ENCODE peak calls at places on chromosomes 2 and 18, in five cellular contexts. B is stomach, K is psoas muscle, G is cardiac muscle cell, M is HCT116. Q is an unnamed sample. For H3K4me1, the result is how much of the 10 kb centered on the place peaks cover.

GRCh38 chr2:133054297-133054696 is 384.3 kb upstream of the LYPD1 start:
- DNase-seq in G (no peak), K (no peak), B (no peak), M (no peak), Q (no peak)

GRCh38 chr2:187915810-187916209 is 361.6 kb upstream of the TFPI start:
- DNase-seq in G (no peak), B (no peak), M (no peak), K (no peak), Q (no peak)

GRCh38 chr2:239275871-239276812 is 124.7 kb downstream of the HDAC4 start:
- DNase-seq in M (no peak), K (peak), G (peak), B (peak), Q (peak)

GRCh38 chr2:58762176-58762781 is 521.2 kb upstream of the FANCL start:
- DNase-seq in M (peak), B (peak), K (no peak), G (peak), Q (peak)

GRCh38 chr2:3344897-3345296 is 32.7 kb downstream of the EIPR1 start:
- DNase-seq in K (no peak), M (no peak), B (no peak), G (no peak), Q (no peak)

GRCh38 chr2:234633581-234634230 is 136.8 kb upstream of the ARL4C start:
- DNase-seq in K (no peak), G (no peak), M (no peak), B (no peak), Q (no peak)

GRCh38 chr18:29083545-29083944 is 906.6 kb upstream of the CDH2 start:
- DNase-seq in K (no peak), B (no peak), G (peak), M (no peak), Q (no peak)

GRCh38 chr18:30689216-30689615 is 353.3 kb downstream of the DSC3 start:
- DNase-seq in G (no peak), M (no peak), K (no peak), B (no peak), Q (no peak)

GRCh38 chr18:435940-436339 is 64.6 kb downstream of the COLEC12 start:
- DNase-seq in M (no peak), K (no peak), B (no peak), G (no peak), Q (no peak)

GRCh38 chr18:58402247-58402646 is 226.6 kb downstream of the ALPK2 start:
- DNase-seq in G (no peak), K (no peak), B (no peak), M (no peak), Q (peak)

GRCh38 chr2:20065885-20066602 is 14.6 kb upstream of the LAPTM4A start:
- DNase-seq in K (peak), G (peak), M (no peak), B (peak), Q (peak)

GRCh38 chr2:75558786-75559428 is 1.8 kb downstream of the EVA1A start:
- DNase-seq in K (no peak), B (no peak), M (no peak), G (peak), Q (no peak)

GRCh38 chr2:135962401-135963138 is 22.9 kb downstream of the DARS1 start:
- DNase-seq in G (no peak), M (no peak), B (no peak), K (no peak), Q (no peak)

GRCh38 chr2:45643095-45643494 is 8.4 kb upstream of the PRKCE start:
- DNase-seq in B (no peak), K (no peak), G (no peak), M (no peak), Q (no peak)

GRCh38 chr2:168135630-168136029 is 111.8 kb downstream of the STK39 start:
- DNase-seq in G (no peak), K (no peak), M (no peak), B (no peak), Q (no peak)

GRCh38 chr2:37871453-37872191 is 53.5 kb upstream of the RMDN2 start:
- DNase-seq in B (no peak), M (no peak), G (peak), K (no peak), Q (no peak)

GRCh38 chr2:127672341-127673303 is 2.7 kb downstream of the LIMS2 start:
- DNase-seq in G (no peak), B (peak), M (no peak), K (peak), Q (no peak)

GRCh38 chr2:176297737-176298136 is 28.5 kb downstream of the MTX2 start:
- DNase-seq in G (no peak), K (no peak), M (no peak), B (no peak), Q (no peak)

GRCh38 chr2:189570565-189570964 is 10.0 kb downstream of the SLC40A1 start:
- DNase-seq in M (no peak), K (no peak), G (peak), B (no peak), Q (no peak)

GRCh38 chr2:112254466-112255240 is at the start of gene ZC3H8:
- DNase-seq in K (peak), M (peak), G (peak), B (peak), Q (peak)

GRCh38 chr2:104447831-104448434 is 406.0 kb upstream of the POU3F3 start:
- DNase-seq in M (no peak), G (no peak), B (no peak), K (no peak), Q (no peak)

GRCh38 chr18:3664563-3665178 is 214.7 kb downstream of the TGIF1 start:
- DNase-seq in K (no peak), B (no peak), G (peak), M (no peak), Q (no peak)

GRCh38 chr2:128472789-128473174 is 154.1 kb upstream of the HS6ST1 start:
- DNase-seq in M (no peak), B (no peak), K (no peak), G (peak), Q (no peak)

GRCh38 chr2:232389327-232389726 is 10.8 kb downstream of the ALPP start:
- DNase-seq in B (no peak), K (no peak), M (no peak), G (peak), Q (no peak)

GRCh38 chr2:217707116-217707742 is 295.6 kb downstream of the TNS1 start:
- DNase-seq in M (no peak), B (no peak), G (no peak), K (peak), Q (no peak)

GRCh38 chr2:172480301-172481218 is 53.2 kb downstream of the ITGA6 start:
- DNase-seq in G (peak), K (peak), B (no peak), M (no peak), Q (no peak)

GRCh38 chr2:68043719-68044498 is 18.9 kb downstream of the C1D start:
- DNase-seq in B (no peak), M (no peak), K (no peak), G (no peak), Q (no peak)

GRCh38 chr2:128486640-128487375 is 168.1 kb upstream of the HS6ST1 start:
- DNase-seq in K (no peak), M (no peak), B (no peak), G (no peak), Q (no peak)

GRCh38 chr2:241412144-241412543 is 56.1 kb downstream of the FARP2 start:
- DNase-seq in M (peak), B (no peak), K (no peak), G (peak), Q (no peak)

GRCh38 chr2:136359121-136359965 is 241.4 kb upstream of the CXCR4 start:
- DNase-seq in K (no peak), G (no peak), B (no peak), M (no peak), Q (no peak)

GRCh38 chr18:59792353-59792752 is 95.1 kb upstream of the CCBE1 start:
- DNase-seq in M (no peak), B (no peak), K (no peak), G (no peak), Q (no peak)

GRCh38 chr2:172098650-172099471 is 3.8 kb downstream of the DLX2 start:
- DNase-seq in K (peak), B (no peak), M (no peak), G (peak), Q (peak)

GRCh38 chr18:3823073-3823472 is 373.1 kb downstream of the TGIF1 start:
- DNase-seq in K (no peak), M (no peak), G (no peak), B (no peak), Q (no peak)

GRCh38 chr18:41265047-41265446 is 690.0 kb upstream of the PIK3C3 start:
- DNase-seq in B (no peak), K (no peak), G (peak), M (no peak), Q (no peak)

GRCh38 chr2:225112362-225113111 is 70.3 kb upstream of the DOCK10 start:
- DNase-seq in B (no peak), M (no peak), K (peak), G (no peak), Q (no peak)

GRCh38 chr2:38074775-38075435 is 1.0 kb downstream of the CYP1B1 start:
- DNase-seq in B (no peak), K (peak), M (no peak), G (peak), Q (no peak)

GRCh38 chr2:136319651-136320050 is 201.7 kb upstream of the CXCR4 start:
- DNase-seq in G (no peak), B (no peak), M (no peak), K (no peak), Q (no peak)

GRCh38 chr2:168583710-168584521 is 127.8 kb downstream of the CERS6 start:
- DNase-seq in G (peak), K (no peak), B (no peak), M (no peak), Q (no peak)

GRCh38 chr2:47617523-47618271 is 165.2 kb upstream of the MSH6 start:
- DNase-seq in K (no peak), M (no peak), G (no peak), B (no peak), Q (no peak)

GRCh38 chr18:53799134-53799533 is 425.3 kb downstream of the MBD2 start:
- DNase-seq in M (no peak), G (peak), K (no peak), B (no peak), Q (no peak)

GRCh38 chr2:43226955-43227829 is 786 bp upstream of the ZFP36L2 start:
- DNase-seq in K (peak), G (peak), B (peak), M (peak), Q (peak)
- TF ChIP-seq CTCF in K (peak), G (no peak), B (peak), M (no peak), Q (no peak)

DNA sequence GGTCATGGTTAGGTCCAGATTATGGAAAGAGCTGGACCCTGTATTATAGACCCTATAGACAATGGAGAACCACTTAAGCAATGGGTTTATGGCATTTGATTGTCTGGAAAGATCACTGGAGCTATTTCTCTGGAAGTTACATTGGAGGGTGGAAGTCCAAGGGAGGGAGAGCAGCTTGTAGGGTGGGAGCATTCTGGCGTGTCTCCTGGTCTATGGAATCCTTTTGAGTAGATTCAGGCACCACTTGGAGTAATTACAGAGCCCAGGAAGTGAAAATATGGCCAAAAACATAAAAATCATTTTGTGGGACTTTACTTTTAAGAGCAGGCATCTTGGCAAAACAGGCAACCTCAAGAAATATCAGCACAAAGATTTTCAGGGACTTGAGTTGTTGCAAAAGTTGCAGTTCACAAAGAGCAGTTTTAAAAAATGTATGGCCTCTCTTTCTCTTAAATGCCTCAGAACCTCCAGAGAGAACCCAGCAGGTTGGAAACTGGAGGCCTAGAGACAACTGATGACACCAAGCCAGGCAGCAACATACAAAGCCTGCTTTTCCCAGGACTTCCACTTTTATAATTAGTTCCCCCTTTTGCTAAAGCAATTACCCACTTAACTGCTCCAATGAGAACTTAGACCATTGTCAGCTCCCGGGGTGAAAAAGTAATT is 331.0 kb downstream of the MYCN start:
- DNase-seq in G (no peak), B (no peak), K (no peak), M (no peak), Q (peak)
- H3K4me1 ChIP-seq in G (under half), B (under half), K (under half), M (under half), Q (under half)

GRCh38 chr2:63047193-63047533 is 3.5 kb upstream of the OTX1 start:
- DNase-seq in K (no peak), G (no peak), B (no peak), M (no peak), Q (no peak)
- H3K4me3 ChIP-seq in K (peak), G (peak), B (peak), M (no peak), Q (no peak)

GRCh38 chr2:148644885-148645134 is 259 bp downstream of the EPC2 start:
- DNase-seq in G (no peak), M (no peak), B (no peak), K (no peak), Q (no peak)

GRCh38 chr2:148645925-148646559 is 1.5 kb downstream of the EPC2 start:
- DNase-seq in B (peak), G (peak), K (no peak), M (peak), Q (peak)

GRCh38 chr2:148643421-148643820 is 1.1 kb upstream of the EPC2 start:
- DNase-seq in M (no peak), G (no peak), B (no peak), K (no peak), Q (no peak)

GRCh38 chr2:148643998-148644884 is at the start of gene EPC2:
- DNase-seq in K (peak), M (peak), G (peak), B (peak), Q (peak)

GRCh38 chr2:148645135-148645924 is 779 bp downstream of the EPC2 start:
- DNase-seq in K (peak), B (peak), M (peak), G (peak), Q (peak)
- TF ChIP-seq CTCF in K (peak), B (peak), M (no peak), G (peak), Q (peak)

GRCh38 chr2:85248741-85249524 is 78.9 kb downstream of the TGOLN2 start:
- DNase-seq in M (peak), K (peak), B (no peak), G (peak), Q (no peak)

GRCh38 chr2:85246348-85246747 is 81.4 kb downstream of the TGOLN2 start:
- DNase-seq in M (no peak), K (no peak), G (no peak), B (no peak), Q (no peak)

GRCh38 chr2:85251070-85251616 is 76.6 kb downstream of the TGOLN2 start:
- DNase-seq in G (no peak), B (no peak), K (no peak), M (no peak), Q (no peak)

GRCh38 chr2:85247591-85247990 is 80.2 kb downstream of the TGOLN2 start:
- DNase-seq in G (no peak), B (no peak), K (no peak), M (no peak), Q (no peak)

DNA sequence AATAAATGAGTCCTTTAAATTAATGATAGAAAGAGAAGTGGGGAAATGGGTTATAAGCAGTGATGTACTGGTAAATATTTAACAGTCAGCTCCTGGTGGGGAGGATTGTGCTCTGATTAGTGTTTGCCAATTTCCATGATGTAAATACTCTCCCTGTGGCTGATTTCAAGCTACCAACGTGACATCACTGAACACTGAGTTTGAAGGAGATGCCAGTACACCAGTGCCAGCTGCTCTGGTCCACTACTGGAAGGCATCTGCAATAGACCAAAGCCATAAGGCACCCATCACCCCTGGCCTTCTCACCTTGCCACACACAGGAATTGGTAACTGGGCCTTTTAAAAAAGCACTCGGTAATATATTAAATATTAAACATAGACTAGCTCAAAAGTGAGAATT is 77.7 kb downstream of the TGOLN2 start:
- DNase-seq in B (no peak), G (peak), M (no peak), K (no peak), Q (no peak)
- H3K4me1 ChIP-seq in B (under half), G (half or more), M (under half), K (under half), Q (under half)

GRCh38 chr2:42923632-42924425 is 131.4 kb upstream of the HAAO start:
- DNase-seq in B (no peak), M (no peak), K (no peak), G (peak), Q (no peak)
- H3K4me3 ChIP-seq in B (no peak), M (no peak), K (no peak), G (no peak), Q (no peak)

Q was measured in BE2C.